ENCODE peak calls at places on chromosome 7, in seven cellular contexts. One of them, this sample, is unnamed.

GRCh38 chr7:76048668-76048988 is 722 bp downstream of the MDH2 start:
- DNase-seq in adrenal gland: no peak
- DNase-seq in A549: peak; percentile 29
- DNase-seq in heart left ventricle: no peak
- DNase-seq in stomach: peak; percentile 34
- DNase-seq in tibial nerve: no peak
- DNase-seq in spleen: no peak
- DNase-seq in this sample: peak; percentile 36

GRCh38 chr7:125663961-125664360 is 734.3 kb upstream of the POT1 start:
- DNase-seq in adrenal gland: no peak
- DNase-seq in spleen: no peak
- DNase-seq in A549: no peak
- DNase-seq in tibial nerve: no peak
- DNase-seq in stomach: no peak
- DNase-seq in heart left ventricle: no peak
- DNase-seq in this sample: no peak

GRCh38 chr7:127885843-127886242 is 145.4 kb downstream of the LRRC4 start:
- DNase-seq in tibial nerve: no peak
- DNase-seq in stomach: no peak
- DNase-seq in heart left ventricle: peak; percentile 12
- DNase-seq in A549: no peak
- DNase-seq in adrenal gland: peak; percentile 80
- DNase-seq in spleen: no peak
- DNase-seq in this sample: peak; percentile 30

GRCh38 chr7:131424219-131424822 is 96.6 kb downstream of the MKLN1 start:
- DNase-seq in heart left ventricle: no peak
- DNase-seq in tibial nerve: peak; percentile 46
- DNase-seq in adrenal gland: no peak
- DNase-seq in stomach: no peak
- DNase-seq in A549: peak; percentile 51
- DNase-seq in spleen: no peak
- DNase-seq in this sample: no peak

GRCh38 chr7:158416283-158416933 is 171.2 kb downstream of the PTPRN2 start:
- DNase-seq in stomach: peak; percentile 24
- DNase-seq in heart left ventricle: no peak
- DNase-seq in A549: peak; percentile 21
- DNase-seq in tibial nerve: no peak
- DNase-seq in spleen: peak; percentile 27
- DNase-seq in adrenal gland: peak; percentile 48
- DNase-seq in this sample: no peak

GRCh38 chr7:43942997-43943701 is 16.9 kb downstream of the UBE2D4 start:
- DNase-seq in adrenal gland: no peak
- DNase-seq in spleen: no peak
- DNase-seq in heart left ventricle: no peak
- DNase-seq in tibial nerve: no peak
- DNase-seq in stomach: peak; percentile 28
- DNase-seq in A549: no peak
- DNase-seq in this sample: peak; percentile 60

GRCh38 chr7:151592868-151593486 is 73.3 kb upstream of the RHEB start:
- DNase-seq in tibial nerve: no peak
- DNase-seq in stomach: no peak
- DNase-seq in spleen: no peak
- DNase-seq in adrenal gland: no peak
- DNase-seq in heart left ventricle: no peak
- DNase-seq in A549: peak; percentile 50
- DNase-seq in this sample: no peak

GRCh38 chr7:91062713-91063112 is 201.5 kb upstream of the FZD1 start:
- DNase-seq in adrenal gland: no peak
- DNase-seq in tibial nerve: no peak
- DNase-seq in stomach: no peak
- DNase-seq in heart left ventricle: no peak
- DNase-seq in spleen: no peak
- DNase-seq in A549: no peak
- DNase-seq in this sample: no peak

GRCh38 chr7:14184292-14184864 is 194.9 kb upstream of the ETV1 start:
- DNase-seq in stomach: no peak
- DNase-seq in A549: no peak
- DNase-seq in tibial nerve: no peak
- DNase-seq in heart left ventricle: no peak
- DNase-seq in spleen: no peak
- DNase-seq in adrenal gland: no peak
- DNase-seq in this sample: no peak
- TF ChIP-seq CTCF in stomach: no peak
- TF ChIP-seq CTCF in A549: no peak
- TF ChIP-seq CTCF in tibial nerve: no peak
- TF ChIP-seq CTCF in heart left ventricle: no peak
- TF ChIP-seq CTCF in spleen: no peak
- TF ChIP-seq CTCF in adrenal gland: no peak
- TF ChIP-seq CTCF in this sample: no peak

DNA sequence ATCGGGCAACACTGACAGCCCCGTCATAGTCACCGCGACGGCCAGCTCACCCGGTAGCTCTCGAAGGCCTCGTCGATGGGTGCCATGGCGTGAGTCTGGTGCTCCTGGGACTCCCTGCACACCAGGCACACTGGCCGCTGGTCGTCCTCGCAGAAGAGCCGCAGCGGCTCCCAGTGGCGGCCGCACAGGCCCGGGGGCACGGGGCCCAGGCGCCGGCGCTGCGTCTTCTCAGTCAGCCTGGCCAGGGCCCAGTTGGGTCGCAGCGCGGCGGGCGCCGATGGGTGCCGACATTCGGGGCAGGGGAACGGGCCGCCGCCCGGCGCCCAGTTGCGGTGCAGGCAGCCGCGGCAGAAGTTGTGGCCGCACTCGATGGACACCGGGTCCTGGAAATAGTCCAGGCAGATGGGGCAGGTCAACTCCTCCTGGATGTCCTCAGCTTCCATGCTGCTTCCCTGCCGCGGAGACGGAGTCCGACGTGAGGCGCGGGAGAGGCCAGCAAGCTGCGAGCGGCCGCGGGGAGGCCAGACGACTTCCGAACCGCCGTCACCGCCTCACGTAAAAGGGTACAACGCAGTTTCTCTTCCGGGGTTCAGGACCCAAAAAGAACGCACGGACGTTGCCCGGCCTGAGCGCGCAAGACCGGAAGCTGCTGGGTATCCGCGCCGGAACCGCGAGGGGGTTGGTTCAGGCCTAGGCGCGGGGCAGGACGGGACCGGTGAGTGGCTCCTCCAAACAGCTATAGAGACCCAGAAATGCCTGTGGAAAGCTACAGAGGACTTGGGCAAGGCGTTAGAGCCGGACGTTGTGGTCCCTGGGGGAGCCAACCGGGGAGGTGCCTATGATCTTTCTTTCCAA is at the start of gene TRIM4:
- DNase-seq in stomach: peak; percentile 93
- DNase-seq in A549: peak; percentile 95
- DNase-seq in heart left ventricle: peak; percentile 92
- DNase-seq in spleen: peak; percentile 97
- DNase-seq in tibial nerve: peak; percentile 82
- DNase-seq in adrenal gland: peak; percentile 97
- DNase-seq in this sample: peak; percentile 91
- TF ChIP-seq POLR2A in stomach: no peak
- TF ChIP-seq POLR2A in A549: peak; percentile 72
- TF ChIP-seq POLR2A in heart left ventricle: no peak
- TF ChIP-seq POLR2A in spleen: peak; percentile 82
- TF ChIP-seq POLR2A in tibial nerve: peak; percentile 55
- TF ChIP-seq POLR2A in adrenal gland: peak; percentile 95
- TF ChIP-seq POLR2A in this sample: peak; percentile 94

GRCh38 chr7:52018680-52019054 is 702.1 kb upstream of the COBL start:
- DNase-seq in A549: no peak
- DNase-seq in heart left ventricle: no peak
- DNase-seq in spleen: no peak
- DNase-seq in tibial nerve: no peak
- DNase-seq in stomach: no peak
- DNase-seq in adrenal gland: no peak
- DNase-seq in this sample: no peak
- TF ChIP-seq CTCF in A549: no peak
- TF ChIP-seq CTCF in heart left ventricle: no peak
- TF ChIP-seq CTCF in spleen: no peak
- TF ChIP-seq CTCF in tibial nerve: no peak
- TF ChIP-seq CTCF in stomach: no peak
- TF ChIP-seq CTCF in adrenal gland: no peak
- TF ChIP-seq CTCF in this sample: no peak

DNA sequence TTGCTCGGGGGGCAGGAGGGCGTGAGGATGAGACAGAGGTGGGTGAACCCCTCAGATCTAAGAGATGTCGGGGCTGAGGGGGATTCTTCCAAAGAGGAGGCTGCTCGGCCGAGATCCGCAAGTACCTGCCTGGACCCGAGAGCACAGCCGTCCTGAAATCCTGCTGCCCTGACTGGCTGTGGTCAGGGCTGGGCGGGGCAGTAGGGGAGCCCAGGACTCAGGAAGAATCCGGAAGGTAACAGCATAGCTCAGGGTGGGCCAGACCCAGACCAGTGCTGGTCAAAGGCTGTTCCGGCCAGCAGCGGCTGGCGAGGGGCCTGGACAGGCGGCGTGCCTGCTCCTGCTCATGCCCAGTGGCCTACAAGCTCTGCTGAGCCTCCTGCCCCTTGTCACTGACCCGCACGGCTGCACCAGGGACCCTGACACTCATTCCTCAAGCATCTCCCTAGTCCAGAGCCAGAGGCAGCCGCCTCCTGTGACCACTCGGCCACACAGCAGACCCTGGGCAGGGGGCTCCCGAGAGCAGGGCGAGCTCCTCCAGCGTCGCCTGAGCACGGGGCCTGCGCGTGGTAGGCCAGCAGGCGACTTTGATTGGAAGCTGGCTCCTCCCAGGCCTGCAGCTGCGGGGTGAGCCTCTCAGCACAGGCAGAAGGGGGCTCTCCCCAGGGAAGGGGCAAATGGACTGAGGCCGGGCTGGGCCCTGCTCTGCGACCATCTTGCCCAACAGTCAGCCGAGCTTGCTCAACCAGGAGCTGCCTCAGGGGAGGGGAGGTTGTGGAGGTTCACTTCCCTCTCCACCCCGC is 3.1 kb upstream of the ADAP1 start:
- DNase-seq in heart left ventricle: no peak
- DNase-seq in A549: no peak
- DNase-seq in tibial nerve: peak; percentile 36
- DNase-seq in stomach: no peak
- DNase-seq in adrenal gland: no peak
- DNase-seq in spleen: peak; percentile 91
- DNase-seq in this sample: no peak
- TF ChIP-seq POLR2A in heart left ventricle: no peak
- TF ChIP-seq POLR2A in A549: no peak
- TF ChIP-seq POLR2A in tibial nerve: no peak
- TF ChIP-seq POLR2A in stomach: no peak
- TF ChIP-seq POLR2A in adrenal gland: no peak
- TF ChIP-seq POLR2A in spleen: no peak
- TF ChIP-seq POLR2A in this sample: no peak

DNA sequence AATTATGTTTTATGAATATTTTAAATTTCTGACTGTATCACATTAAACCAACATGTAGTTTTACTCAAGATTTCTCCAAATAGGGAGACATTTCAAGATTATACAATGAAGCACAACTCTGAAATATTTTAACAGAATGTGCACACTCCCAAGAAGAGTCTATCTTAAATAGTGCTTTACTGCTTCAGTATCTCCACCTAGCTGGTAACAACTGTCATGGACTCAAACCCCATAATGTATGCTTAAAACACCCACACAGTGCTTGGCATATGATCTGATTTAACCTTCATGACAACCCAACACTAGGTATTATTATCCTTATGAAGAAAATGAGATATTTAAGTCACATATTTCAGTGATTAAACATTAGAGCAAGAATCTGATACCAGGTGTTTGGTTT is 45.9 kb downstream of the ASZ1 start:
- DNase-seq in spleen: no peak
- DNase-seq in tibial nerve: no peak
- DNase-seq in adrenal gland: no peak
- DNase-seq in A549: peak; percentile 14
- DNase-seq in heart left ventricle: no peak
- DNase-seq in stomach: no peak
- DNase-seq in this sample: no peak
- TF ChIP-seq CTCF in spleen: no peak
- TF ChIP-seq CTCF in tibial nerve: no peak
- TF ChIP-seq CTCF in adrenal gland: no peak
- TF ChIP-seq CTCF in A549: no peak
- TF ChIP-seq CTCF in heart left ventricle: no peak
- TF ChIP-seq CTCF in stomach: no peak
- TF ChIP-seq CTCF in this sample: no peak

DNA sequence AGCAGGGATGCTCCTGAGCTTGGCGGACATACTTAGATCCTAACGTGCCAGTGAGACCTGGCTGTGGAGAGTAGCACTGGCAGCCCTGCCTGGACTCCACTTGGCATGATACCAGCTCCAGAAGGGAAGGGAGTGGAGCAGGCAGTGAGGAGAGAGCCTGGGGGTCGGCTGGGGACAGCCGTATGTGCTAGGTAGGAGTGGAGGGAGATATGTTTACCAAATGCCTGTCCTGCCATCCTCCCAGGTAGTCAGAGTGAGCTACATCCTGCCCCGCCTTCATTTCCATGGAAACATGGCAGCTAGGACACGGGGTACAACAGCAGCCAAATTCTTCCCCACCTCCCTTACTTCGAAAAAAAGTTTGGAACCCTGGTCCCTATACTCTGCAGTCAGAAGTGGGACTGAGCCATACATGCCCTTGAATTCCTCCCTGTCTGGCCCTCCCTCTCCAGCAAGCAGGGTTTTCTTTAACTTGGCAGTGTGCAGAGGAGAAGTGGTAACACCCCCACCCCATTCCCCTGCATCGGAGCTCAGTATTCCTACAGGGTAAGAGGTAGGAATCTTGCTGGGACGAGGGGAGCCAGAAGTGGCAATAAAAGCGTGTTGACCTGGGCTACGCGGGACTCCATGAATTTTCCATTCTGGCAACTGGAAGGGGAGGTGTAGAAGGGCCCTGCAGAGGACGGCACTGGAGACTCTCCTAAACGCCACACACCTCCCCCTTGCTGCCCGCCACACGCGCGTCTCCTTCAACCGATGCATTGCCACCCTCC is 20.0 kb upstream of the SMO start:
- DNase-seq in A549: no peak
- DNase-seq in spleen: no peak
- DNase-seq in tibial nerve: no peak
- DNase-seq in heart left ventricle: no peak
- DNase-seq in adrenal gland: no peak
- DNase-seq in stomach: no peak
- DNase-seq in this sample: no peak
- TF ChIP-seq POLR2A in A549: no peak
- TF ChIP-seq POLR2A in spleen: no peak
- TF ChIP-seq POLR2A in tibial nerve: no peak
- TF ChIP-seq POLR2A in heart left ventricle: no peak
- TF ChIP-seq POLR2A in adrenal gland: no peak
- TF ChIP-seq POLR2A in stomach: no peak
- TF ChIP-seq POLR2A in this sample: no peak

This sample was measured in body of pancreas.